ENCODE peak calls at places on chromosome 10, in seven cellular contexts. One of them, this sample, is unnamed.

GRCh38 chr10:123101844-123102243 is 33.9 kb upstream of the HMX3 start:
- DNase-seq in right lobe of liver: no peak
- DNase-seq in transverse colon: peak; percentile 11
- DNase-seq in uterus: no peak
- DNase-seq in A549: no peak
- DNase-seq in HepG2: no peak
- DNase-seq in gastrocnemius medialis: no peak
- DNase-seq in this sample: no peak

GRCh38 chr10:9823268-9823930 is 1194.3 kb upstream of the CELF2 start:
- DNase-seq in right lobe of liver: no peak
- DNase-seq in transverse colon: no peak
- DNase-seq in uterus: no peak
- DNase-seq in A549: no peak
- DNase-seq in HepG2: no peak
- DNase-seq in gastrocnemius medialis: no peak
- DNase-seq in this sample: no peak

GRCh38 chr10:120221873-120222485 is 235.0 kb upstream of the PLPP4 start:
- DNase-seq in right lobe of liver: no peak
- DNase-seq in transverse colon: no peak
- DNase-seq in uterus: no peak
- DNase-seq in A549: peak; percentile 61
- DNase-seq in HepG2: peak; percentile 64
- DNase-seq in gastrocnemius medialis: no peak
- DNase-seq in this sample: no peak

GRCh38 chr10:5519054-5519453 is 5.7 kb upstream of the CALML3 start:
- DNase-seq in right lobe of liver: no peak
- DNase-seq in transverse colon: no peak
- DNase-seq in uterus: no peak
- DNase-seq in A549: no peak
- DNase-seq in HepG2: no peak
- DNase-seq in gastrocnemius medialis: no peak
- DNase-seq in this sample: no peak

GRCh38 chr10:22491931-22492615 is 146.8 kb downstream of the SPAG6 start:
- DNase-seq in right lobe of liver: no peak
- DNase-seq in transverse colon: no peak
- DNase-seq in uterus: no peak
- DNase-seq in A549: no peak
- DNase-seq in HepG2: no peak
- DNase-seq in gastrocnemius medialis: no peak
- DNase-seq in this sample: no peak

GRCh38 chr10:84179059-84179710 is 5.6 kb downstream of the GPR15LG start:
- DNase-seq in right lobe of liver: no peak
- DNase-seq in transverse colon: no peak
- DNase-seq in uterus: no peak
- DNase-seq in A549: peak; percentile 29
- DNase-seq in HepG2: no peak
- DNase-seq in gastrocnemius medialis: no peak
- DNase-seq in this sample: peak; percentile 80

GRCh38 chr10:44993922-44994751 is 6.6 kb upstream of the ZNF22 start:
- DNase-seq in right lobe of liver: no peak
- DNase-seq in transverse colon: no peak
- DNase-seq in uterus: no peak
- DNase-seq in A549: no peak
- DNase-seq in HepG2: peak; percentile 52
- DNase-seq in gastrocnemius medialis: no peak
- DNase-seq in this sample: no peak

GRCh38 chr10:119190353-119190752 is 11.7 kb upstream of the PRDX3 start:
- DNase-seq in right lobe of liver: no peak
- DNase-seq in transverse colon: no peak
- DNase-seq in uterus: no peak
- DNase-seq in A549: peak; percentile 86
- DNase-seq in HepG2: no peak
- DNase-seq in gastrocnemius medialis: no peak
- DNase-seq in this sample: no peak

GRCh38 chr10:80462277-80462985 is 8.3 kb downstream of the TSPAN14 start:
- DNase-seq in right lobe of liver: no peak
- DNase-seq in transverse colon: no peak
- DNase-seq in uterus: peak; percentile 58
- DNase-seq in A549: no peak
- DNase-seq in HepG2: no peak
- DNase-seq in gastrocnemius medialis: peak; percentile 39
- DNase-seq in this sample: no peak

GRCh38 chr10:22420787-22421517 is 75.7 kb downstream of the SPAG6 start:
- DNase-seq in right lobe of liver: no peak
- DNase-seq in transverse colon: no peak
- DNase-seq in uterus: no peak
- DNase-seq in A549: peak; percentile 25
- DNase-seq in HepG2: no peak
- DNase-seq in gastrocnemius medialis: no peak
- DNase-seq in this sample: no peak

GRCh38 chr10:130994845-130995244 is 316.7 kb downstream of the TCERG1L start:
- DNase-seq in right lobe of liver: no peak
- DNase-seq in transverse colon: no peak
- DNase-seq in uterus: no peak
- DNase-seq in A549: no peak
- DNase-seq in HepG2: no peak
- DNase-seq in gastrocnemius medialis: peak; percentile 46
- DNase-seq in this sample: no peak

GRCh38 chr10:60753152-60753551 is 25.1 kb upstream of the CDK1 start:
- DNase-seq in right lobe of liver: no peak
- DNase-seq in transverse colon: no peak
- DNase-seq in uterus: no peak
- DNase-seq in A549: no peak
- DNase-seq in HepG2: no peak
- DNase-seq in gastrocnemius medialis: no peak
- DNase-seq in this sample: no peak

GRCh38 chr10:921471-922414 is 9.8 kb downstream of the LARP4B start:
- DNase-seq in right lobe of liver: no peak
- DNase-seq in transverse colon: no peak
- DNase-seq in uterus: no peak
- DNase-seq in A549: no peak
- DNase-seq in HepG2: no peak
- DNase-seq in gastrocnemius medialis: no peak
- DNase-seq in this sample: no peak

GRCh38 chr10:11237571-11237970 is 219.9 kb downstream of the CELF2 start:
- DNase-seq in right lobe of liver: no peak
- DNase-seq in transverse colon: no peak
- DNase-seq in uterus: no peak
- DNase-seq in A549: no peak
- DNase-seq in HepG2: no peak
- DNase-seq in gastrocnemius medialis: no peak
- DNase-seq in this sample: no peak

GRCh38 chr10:65769828-65770227 is 1156.0 kb upstream of the LRRTM3 start:
- DNase-seq in right lobe of liver: no peak
- DNase-seq in transverse colon: no peak
- DNase-seq in uterus: no peak
- DNase-seq in A549: no peak
- DNase-seq in HepG2: no peak
- DNase-seq in gastrocnemius medialis: no peak
- DNase-seq in this sample: no peak
- TF ChIP-seq POLR2A in right lobe of liver: no peak
- TF ChIP-seq POLR2A in transverse colon: no peak
- TF ChIP-seq POLR2A in uterus: no peak
- TF ChIP-seq POLR2A in A549: no peak
- TF ChIP-seq POLR2A in HepG2: no peak
- TF ChIP-seq POLR2A in gastrocnemius medialis: no peak
- TF ChIP-seq POLR2A in this sample: no peak

DNA sequence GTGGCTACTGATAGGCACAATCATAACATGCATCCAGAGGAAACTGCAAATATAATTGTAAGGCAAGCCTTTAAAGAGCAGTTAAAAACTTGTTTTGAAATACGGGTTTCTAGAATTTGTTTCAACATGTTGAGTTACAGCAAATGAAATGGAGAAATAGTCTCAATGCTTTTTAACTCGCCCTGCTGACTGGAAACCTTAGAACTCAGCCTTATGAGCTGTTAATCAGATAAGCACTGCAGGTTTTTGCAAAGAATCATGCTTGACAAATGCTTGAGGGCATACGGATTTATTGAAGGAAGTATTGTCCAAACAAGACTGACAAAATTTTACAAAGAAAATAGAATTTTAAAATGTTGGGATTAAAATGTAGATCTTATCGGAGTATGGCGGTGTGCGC is 4.5 kb upstream of the ENTPD7 start:
- DNase-seq in right lobe of liver: no peak
- DNase-seq in transverse colon: no peak
- DNase-seq in uterus: no peak
- DNase-seq in A549: no peak
- DNase-seq in HepG2: no peak
- DNase-seq in gastrocnemius medialis: no peak
- DNase-seq in this sample: no peak
- H3K4me1 ChIP-seq in right lobe of liver: no peaks in the 10 kb centered on the region
- H3K4me1 ChIP-seq in transverse colon: peaks cover under 1% of the 10 kb centered on the region
- H3K4me1 ChIP-seq in uterus: no peaks in the 10 kb centered on the region
- H3K4me1 ChIP-seq in A549: no peaks in the 10 kb centered on the region
- H3K4me1 ChIP-seq in HepG2: peaks cover 12% of the 10 kb centered on the region
- H3K4me1 ChIP-seq in gastrocnemius medialis: peaks cover 10% of the 10 kb centered on the region
- H3K4me1 ChIP-seq in this sample: peaks cover 44% of the 10 kb centered on the region

GRCh38 chr10:78042752-78043104 is 9.1 kb downstream of the RPS24 start:
- DNase-seq in right lobe of liver: no peak
- DNase-seq in transverse colon: no peak
- DNase-seq in uterus: no peak
- DNase-seq in A549: no peak
- DNase-seq in HepG2: no peak
- DNase-seq in gastrocnemius medialis: no peak
- DNase-seq in this sample: no peak
- TF ChIP-seq POLR2A in right lobe of liver: no peak
- TF ChIP-seq POLR2A in transverse colon: no peak
- TF ChIP-seq POLR2A in uterus: no peak
- TF ChIP-seq POLR2A in A549: no peak
- TF ChIP-seq POLR2A in HepG2: no peak
- TF ChIP-seq POLR2A in gastrocnemius medialis: no peak
- TF ChIP-seq POLR2A in this sample: no peak

GRCh38 chr10:29493697-29494096 is 141.1 kb downstream of the SVIL start:
- DNase-seq in right lobe of liver: no peak
- DNase-seq in transverse colon: no peak
- DNase-seq in uterus: no peak
- DNase-seq in A549: no peak
- DNase-seq in HepG2: no peak
- DNase-seq in gastrocnemius medialis: no peak
- DNase-seq in this sample: no peak
- H3K4me1 ChIP-seq in right lobe of liver: no peaks in the 10 kb centered on the region
- H3K4me1 ChIP-seq in transverse colon: no peaks in the 10 kb centered on the region
- H3K4me1 ChIP-seq in uterus: no peaks in the 10 kb centered on the region
- H3K4me1 ChIP-seq in A549: no peaks in the 10 kb centered on the region
- H3K4me1 ChIP-seq in HepG2: no peaks in the 10 kb centered on the region
- H3K4me1 ChIP-seq in gastrocnemius medialis: no peaks in the 10 kb centered on the region
- H3K4me1 ChIP-seq in this sample: no peaks in the 10 kb centered on the region

This sample was measured in suprapubic skin.